ENCODE peak calls at places on chromosomes 2 and 18, in ten cellular contexts. C is GM12864; X is right atrium auricular region; O is fibroblast of villous mesenchyme; H is A549; P is CD8-positive, alpha-beta T cell; F is fibroblast of the aortic adventitia; D is left lung; L is lower lobe of right lung; V is astrocyte of the spinal cord. Z is an unnamed sample.

GRCh38 chr18:36364911-36365624 is 67.6 kb downstream of the FHOD3 start:
- DNase-seq in C (no peak), X (no peak), O (no peak), H (no peak), P (no peak), F (no peak), D (no peak), L (no peak), V (no peak), Z (no peak)

GRCh38 chr2:178761759-178762371 is 45.4 kb downstream of the TTN start:
- DNase-seq in C (peak), X (no peak), O (peak), H (peak), P (no peak), F (peak), D (no peak), L (no peak), V (peak), Z (peak)

GRCh38 chr18:22816266-22817176 is 116.6 kb upstream of the RBBP8 start:
- DNase-seq in C (no peak), X (no peak), O (no peak), H (no peak), P (no peak), F (no peak), D (peak), L (no peak), V (no peak), Z (no peak)

GRCh38 chr2:189037518-189037917 is 63.3 kb downstream of the COL3A1 start:
- DNase-seq in C (no peak), X (no peak), O (no peak), H (no peak), P (no peak), F (peak), D (no peak), L (no peak), V (peak), Z (peak)

GRCh38 chr2:61538920-61539559 is 884 bp upstream of the XPO1 start:
- DNase-seq in C (no peak), X (no peak), O (no peak), H (peak), P (peak), F (peak), D (no peak), L (no peak), V (peak), Z (peak)

GRCh38 chr2:196934672-196935071 is 8.2 kb upstream of the PGAP1 start:
- DNase-seq in C (no peak), X (no peak), O (no peak), H (no peak), P (no peak), F (no peak), D (no peak), L (no peak), V (no peak), Z (no peak)

GRCh38 chr2:108323619-108324018 is 34.9 kb downstream of the SULT1C2 start:
- DNase-seq in C (no peak), X (no peak), O (no peak), H (no peak), P (no peak), F (peak), D (no peak), L (no peak), V (peak), Z (peak)

GRCh38 chr18:13482641-13482945 is 243.8 kb downstream of the FAM210A start:
- DNase-seq in C (no peak), X (no peak), O (no peak), H (no peak), P (no peak), F (no peak), D (no peak), L (no peak), V (no peak), Z (no peak)

GRCh38 chr2:22002066-22002465 is 878.3 kb downstream of the TDRD15 start:
- DNase-seq in C (no peak), X (no peak), O (no peak), H (no peak), P (no peak), F (no peak), D (no peak), L (no peak), V (no peak), Z (no peak)

GRCh38 chr2:19649107-19649506 is 252.7 kb downstream of the TTC32 start:
- DNase-seq in C (no peak), X (no peak), O (peak), H (peak), P (no peak), F (peak), D (no peak), L (no peak), V (peak), Z (peak)

GRCh38 chr2:109321570-109321969 is 192.6 kb downstream of the SH3RF3 start:
- DNase-seq in C (no peak), X (peak), O (peak), H (no peak), P (no peak), F (peak), D (no peak), L (no peak), V (no peak), Z (peak)

GRCh38 chr2:112026509-112026908 is 28.6 kb upstream of the TMEM87B start:
- DNase-seq in C (no peak), X (no peak), O (no peak), H (no peak), P (no peak), F (no peak), D (no peak), L (no peak), V (no peak), Z (no peak)

GRCh38 chr2:237200462-237200861 is 114.8 kb downstream of the COPS8 start:
- DNase-seq in C (no peak), X (peak), O (no peak), H (no peak), P (no peak), F (no peak), D (no peak), L (no peak), V (no peak), Z (no peak)

GRCh38 chr2:109609352-109610024 is 4.3 kb downstream of the SEPTIN10 start:
- DNase-seq in C (no peak), X (no peak), O (peak), H (peak), P (no peak), F (peak), D (no peak), L (no peak), V (peak), Z (peak)

GRCh38 chr2:44531289-44531688 is 169.5 kb downstream of the CAMKMT start:
- DNase-seq in C (no peak), X (no peak), O (no peak), H (no peak), P (no peak), F (no peak), D (no peak), L (no peak), V (no peak), Z (no peak)

GRCh38 chr2:38750011-38750792 is 959 bp downstream of the SRSF7 start:
- DNase-seq in C (no peak), X (no peak), O (peak), H (peak), P (peak), F (peak), D (peak), L (peak), V (peak), Z (peak)

GRCh38 chr2:1995987-1996386 is 251.7 kb upstream of the PXDN start:
- DNase-seq in C (no peak), X (no peak), O (no peak), H (no peak), P (no peak), F (no peak), D (no peak), L (no peak), V (peak), Z (no peak)

GRCh38 chr2:154882725-154883124 is 184.2 kb downstream of the KCNJ3 start:
- DNase-seq in C (no peak), X (no peak), O (no peak), H (no peak), P (no peak), F (no peak), D (no peak), L (no peak), V (no peak), Z (no peak)

GRCh38 chr18:11052800-11053199 is 96.6 kb downstream of the PIEZO2 start:
- DNase-seq in C (no peak), X (no peak), O (peak), H (no peak), P (no peak), F (no peak), D (no peak), L (no peak), V (no peak), Z (no peak)

GRCh38 chr18:23532848-23533247 is 29.5 kb downstream of the RMC1 start:
- DNase-seq in C (no peak), X (no peak), O (peak), H (no peak), P (no peak), F (peak), D (no peak), L (no peak), V (no peak), Z (peak)

GRCh38 chr18:24490545-24490944 is 30.1 kb downstream of the HRH4 start:
- DNase-seq in C (no peak), X (no peak), O (no peak), H (no peak), P (no peak), F (no peak), D (no peak), L (no peak), V (no peak), Z (peak)

DNA sequence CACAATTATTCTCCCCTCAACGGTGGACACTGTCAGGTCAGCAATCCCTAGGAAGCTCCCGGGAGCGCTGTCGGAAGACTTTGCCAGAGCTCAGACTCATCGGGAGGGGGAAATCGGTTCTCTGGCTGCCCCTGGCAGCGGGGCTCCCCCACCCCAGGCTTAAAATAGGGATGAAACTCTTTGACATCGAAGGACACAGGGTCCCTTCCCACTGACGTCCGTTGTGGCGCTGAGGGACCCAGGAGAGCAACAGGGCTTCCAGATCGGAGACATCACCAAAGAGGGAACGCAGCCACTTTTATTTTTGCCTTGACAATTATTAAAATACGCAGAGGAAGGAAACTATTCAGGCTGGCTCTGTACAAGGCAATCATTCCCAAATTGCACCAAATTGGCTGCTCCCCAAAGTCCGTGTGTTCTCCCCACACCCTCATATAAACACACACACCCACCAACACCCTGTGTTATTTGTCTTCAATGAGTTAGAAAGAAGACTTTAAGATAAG is 249.0 kb downstream of the CDH20 start:
- DNase-seq in C (no peak), X (peak), O (no peak), H (no peak), P (no peak), F (peak), D (no peak), L (no peak), V (no peak), Z (no peak)
- TF ChIP-seq CTCF in C (no peak), X (no peak), O (no peak), H (no peak), P (peak), F (no peak), D (no peak), L (no peak), V (no peak), Z (no peak)

GRCh38 chr18:58163004-58163590 is 119.1 kb downstream of the NEDD4L start:
- DNase-seq in C (no peak), X (peak), O (no peak), H (no peak), P (no peak), F (no peak), D (no peak), L (no peak), V (no peak), Z (no peak)
- H3K4me3 ChIP-seq in C (no peak), X (no peak), O (no peak), H (no peak), P (no peak), F (no peak), D (no peak), L (no peak), V (no peak), Z (no peak)

DNA sequence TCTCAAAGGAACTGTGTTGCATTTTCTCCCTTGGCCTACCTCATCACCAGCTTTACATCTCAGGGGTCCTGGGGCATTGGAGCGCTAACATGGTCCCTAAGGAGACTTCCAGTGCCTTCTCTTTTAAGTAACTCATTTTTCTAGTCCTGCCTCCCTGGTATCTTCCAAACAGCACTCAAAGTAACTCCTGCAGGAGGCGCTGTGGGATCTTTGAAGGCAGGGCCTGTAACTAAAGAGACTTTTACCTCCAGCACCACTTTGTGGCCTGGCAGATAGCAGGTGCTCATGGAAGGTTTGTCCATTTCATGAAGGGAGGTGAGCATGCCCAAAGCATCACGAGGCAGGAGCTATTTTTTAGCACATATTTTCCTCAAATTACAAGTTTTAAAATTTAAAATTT is 411.0 kb upstream of the GYPC start:
- DNase-seq in C (peak), X (no peak), O (peak), H (peak), P (no peak), F (peak), D (no peak), L (peak), V (no peak), Z (no peak)
- TF ChIP-seq CTCF in C (peak), X (no peak), O (peak), H (peak), P (no peak), F (peak), D (peak), L (peak), V (peak), Z (peak)

DNA sequence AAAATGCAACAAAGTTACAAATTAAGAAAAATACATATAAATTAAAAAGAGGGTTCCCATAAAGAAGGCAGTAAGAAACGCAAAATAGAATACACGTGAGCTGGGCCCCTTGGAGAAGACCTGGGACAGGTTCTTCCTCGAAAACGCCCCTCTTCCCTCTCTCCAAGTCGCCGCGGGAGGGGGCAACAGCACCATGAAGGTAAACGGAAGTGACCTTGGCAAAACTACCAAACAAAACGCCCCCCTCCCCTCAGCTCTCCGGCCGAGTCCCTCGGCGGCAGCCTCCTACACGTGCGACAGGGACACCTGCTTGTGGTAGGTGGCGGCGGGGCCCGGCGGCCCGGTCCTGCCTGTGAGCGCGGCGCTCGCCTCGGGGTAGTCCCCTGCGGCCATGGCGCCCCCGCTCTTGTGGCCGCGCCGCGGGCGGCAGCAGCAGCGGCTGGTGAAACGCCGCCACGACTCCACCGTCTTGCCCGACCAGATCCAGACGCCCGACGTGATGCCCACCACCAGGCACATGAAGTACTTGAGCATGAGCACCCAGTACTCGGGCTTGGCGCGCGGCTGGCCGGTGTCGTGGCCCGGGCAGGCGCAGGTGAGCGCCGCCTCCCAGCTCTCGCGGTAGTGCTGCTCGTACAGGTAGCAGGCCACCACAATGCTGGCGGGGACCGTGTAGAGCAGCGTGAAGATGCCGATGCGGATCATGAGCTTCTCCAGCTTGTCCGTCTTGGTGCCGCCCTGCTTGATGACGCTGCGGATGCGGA is 2.8 kb downstream of the FZD5 start:
- DNase-seq in C (no peak), X (no peak), O (no peak), H (no peak), P (no peak), F (no peak), D (peak), L (peak), V (no peak), Z (no peak)
- H3K4me3 ChIP-seq in C (peak), X (peak), O (peak), H (no peak), P (no peak), F (no peak), D (peak), L (peak), V (peak), Z (no peak)

GRCh38 chr2:240299710-240300068 is 135.8 kb upstream of the GPC1 start:
- DNase-seq in C (no peak), X (peak), O (no peak), H (no peak), P (no peak), F (no peak), D (no peak), L (no peak), V (peak), Z (no peak)

GRCh38 chr2:240297553-240298315 is 137.7 kb upstream of the GPC1 start:
- DNase-seq in C (no peak), X (peak), O (no peak), H (no peak), P (no peak), F (no peak), D (peak), L (no peak), V (no peak), Z (no peak)

GRCh38 chr2:240300261-240300821 is 135.1 kb upstream of the GPC1 start:
- DNase-seq in C (no peak), X (peak), O (no peak), H (no peak), P (no peak), F (no peak), D (no peak), L (no peak), V (peak), Z (peak)

GRCh38 chr2:240298316-240298790 is 137.1 kb upstream of the GPC1 start:
- DNase-seq in C (no peak), X (no peak), O (no peak), H (no peak), P (no peak), F (no peak), D (no peak), L (no peak), V (no peak), Z (no peak)

DNA sequence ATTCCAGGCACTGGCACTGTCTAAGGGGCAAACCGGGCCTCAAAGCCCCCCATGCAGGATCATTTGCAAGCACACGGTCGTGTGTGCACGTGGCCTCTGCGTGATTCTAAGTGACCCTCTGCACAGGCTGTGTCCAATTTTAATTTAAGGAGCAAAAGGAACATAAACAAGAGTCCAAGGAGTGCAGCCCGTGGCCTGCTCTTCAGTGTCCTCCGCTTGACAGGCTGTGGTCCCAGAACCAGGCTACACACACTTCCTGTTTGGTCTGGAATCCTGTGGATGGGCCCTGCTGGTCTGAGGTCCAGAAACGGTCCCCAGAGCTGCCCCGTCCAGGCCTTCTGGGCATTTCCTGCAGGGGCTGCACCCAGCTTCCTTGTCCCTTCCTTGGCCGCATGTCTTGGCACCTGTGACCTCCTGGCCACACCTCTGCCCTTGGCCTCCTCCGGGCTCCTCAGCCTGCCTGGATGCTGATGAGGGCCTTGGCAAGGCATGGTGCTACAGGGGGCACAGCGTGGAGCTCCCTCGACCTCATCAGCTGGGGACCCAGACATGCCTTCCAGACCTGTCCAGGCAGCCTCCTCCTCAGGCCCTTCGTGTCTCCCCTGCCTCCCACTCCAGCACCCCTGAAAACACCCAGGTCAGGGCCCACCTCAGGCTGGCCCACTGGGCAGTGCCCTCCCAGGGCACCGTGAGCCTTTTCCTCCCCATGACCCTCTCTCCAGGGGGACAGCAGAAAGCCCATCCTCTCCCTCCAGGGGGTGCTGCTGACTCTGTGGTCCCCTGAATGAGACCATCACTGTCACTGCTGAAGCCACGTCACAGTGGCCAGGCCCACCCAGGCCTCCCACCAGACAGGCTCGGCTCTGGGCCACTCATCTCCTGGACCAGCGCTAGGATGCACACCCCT is 136.4 kb upstream of the GPC1 start:
- DNase-seq in C (no peak), X (peak), O (no peak), H (no peak), P (no peak), F (no peak), D (peak), L (no peak), V (no peak), Z (no peak)
- TF ChIP-seq CTCF in C (no peak), X (no peak), O (peak), H (no peak), P (no peak), F (no peak), D (no peak), L (no peak), V (no peak), Z (peak)

DNA sequence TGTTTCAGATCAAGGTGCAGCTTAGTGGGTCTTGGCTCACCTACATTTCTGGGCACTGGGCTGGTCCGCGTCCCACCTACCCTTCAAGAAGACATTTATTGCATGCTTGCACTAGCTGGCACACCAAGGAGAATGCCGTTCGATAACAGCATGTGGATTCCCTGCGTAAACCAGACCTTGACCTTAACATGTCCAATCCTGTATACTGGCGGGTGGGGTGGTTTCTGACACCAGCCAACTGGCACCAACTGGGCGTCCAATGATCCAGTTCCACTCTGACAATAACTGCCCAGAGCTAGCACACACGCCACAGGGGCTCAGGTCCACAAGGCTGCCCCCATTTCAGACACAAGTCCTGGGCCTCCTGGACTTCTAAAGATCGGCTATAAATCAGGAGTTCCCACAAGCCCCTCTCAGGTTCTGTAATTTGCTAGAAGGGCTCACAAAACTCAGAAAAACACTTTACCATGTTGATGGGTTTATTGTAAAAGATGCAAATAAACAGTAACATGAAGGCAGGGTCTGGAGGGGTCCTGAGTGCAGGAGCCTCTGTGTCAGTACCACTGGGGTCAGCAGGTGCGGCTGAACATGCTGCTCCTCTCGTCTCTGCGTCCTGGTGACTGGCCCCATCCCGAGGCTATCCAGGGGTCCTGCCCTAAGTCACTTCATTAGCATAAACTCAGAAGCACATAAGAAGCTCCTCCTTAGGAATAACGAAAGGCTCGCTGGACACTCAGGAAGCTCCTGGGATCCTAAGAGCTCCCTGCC is 161.8 kb downstream of the HDAC4 start:
- DNase-seq in C (no peak), X (no peak), O (no peak), H (no peak), P (no peak), F (no peak), D (no peak), L (no peak), V (no peak), Z (no peak)
- H3K4me3 ChIP-seq in C (no peak), X (no peak), O (no peak), H (no peak), P (no peak), F (no peak), D (no peak), L (no peak), V (no peak), Z (no peak)